ENCODE peak calls at places on chromosomes 6 and 20, in eight cellular contexts. N is thoracic aorta; X is aorta; V is DMS53; B is activated CD4-positive, CD25-positive, alpha-beta regulatory T cell; L is SJSA1; J is natural killer cell treated with Interleukin-12 subunit alpha and Interleukin-12 subunit beta and Interleukin-15 and Interleukin-18, amount 100 ng/mL, for 72 hours; M is non-pigmented ciliary epithelial cell. T is an unnamed sample.

GRCh38 chr6:74785236-74785635 is 420.6 kb downstream of the COL12A1 start:
- DNase-seq in N (no peak), X (no peak), V (no peak), B (no peak), L (no peak), J (no peak), M (no peak), T (peak)

GRCh38 chr6:157867155-157867559 is 44.1 kb downstream of the SNX9 start:
- DNase-seq in N (no peak), X (no peak), V (no peak), B (no peak), L (peak), J (no peak), M (no peak), T (peak)

GRCh38 chr6:135227758-135228157 is 46.6 kb downstream of the MYB start:
- DNase-seq in N (no peak), X (no peak), V (no peak), B (no peak), L (no peak), J (no peak), M (no peak), T (no peak)

GRCh38 chr6:148811472-148811871 is 64.6 kb downstream of the UST start:
- DNase-seq in N (no peak), X (no peak), V (no peak), B (no peak), L (no peak), J (no peak), M (no peak), T (no peak)

GRCh38 chr6:128899651-128900050 is 16.7 kb downstream of the LAMA2 start:
- DNase-seq in N (no peak), X (no peak), V (no peak), B (no peak), L (no peak), J (no peak), M (no peak), T (peak)

GRCh38 chr6:121522265-121522664 is 86.8 kb downstream of the GJA1 start:
- DNase-seq in N (peak), X (no peak), V (no peak), B (no peak), L (peak), J (no peak), M (peak), T (peak)

GRCh38 chr6:25193147-25193864 is 85.9 kb upstream of the CARMIL1 start:
- DNase-seq in N (no peak), X (no peak), V (no peak), B (no peak), L (peak), J (no peak), M (peak), T (peak)

GRCh38 chr20:35600176-35600995 is 15.2 kb upstream of the SPAG4 start:
- DNase-seq in N (no peak), X (peak), V (no peak), B (no peak), L (no peak), J (no peak), M (no peak), T (no peak)

GRCh38 chr6:2162089-2162465 is 83.3 kb downstream of the GMDS start:
- DNase-seq in N (no peak), X (no peak), V (no peak), B (no peak), L (no peak), J (no peak), M (no peak), T (peak)

GRCh38 chr20:19909696-19910095 is 107.5 kb upstream of the NAA20 start:
- DNase-seq in N (no peak), X (peak), V (no peak), B (no peak), L (no peak), J (no peak), M (no peak), T (no peak)

GRCh38 chr20:48742233-48742632 is 85.6 kb downstream of the PREX1 start:
- DNase-seq in N (no peak), X (no peak), V (no peak), B (no peak), L (no peak), J (no peak), M (no peak), T (no peak)

GRCh38 chr20:539848-540247 is 3.7 kb downstream of the CSNK2A1 start:
- DNase-seq in N (no peak), X (no peak), V (peak), B (no peak), L (peak), J (no peak), M (peak), T (peak)

GRCh38 chr6:125844989-125845388 is 54.2 kb downstream of the NCOA7 start:
- DNase-seq in N (no peak), X (no peak), V (no peak), B (no peak), L (no peak), J (no peak), M (no peak), T (no peak)

GRCh38 chr20:57996936-57997629 is 231.4 kb downstream of the ANKRD60 start:
- DNase-seq in N (no peak), X (no peak), V (no peak), B (no peak), L (peak), J (no peak), M (no peak), T (peak)

GRCh38 chr20:24773751-24774201 is 175.3 kb upstream of the CST7 start:
- DNase-seq in N (no peak), X (peak), V (peak), B (no peak), L (peak), J (no peak), M (peak), T (peak)

GRCh38 chr20:50425076-50425475 is 85.1 kb upstream of the PTPN1 start:
- DNase-seq in N (no peak), X (no peak), V (peak), B (no peak), L (no peak), J (no peak), M (no peak), T (peak)

GRCh38 chr20:21496452-21496851 is 17.4 kb downstream of the NKX2-2 start:
- DNase-seq in N (no peak), X (no peak), V (no peak), B (no peak), L (no peak), J (no peak), M (no peak), T (no peak)

GRCh38 chr20:35467339-35468224 is 12.2 kb downstream of the CEP250 start:
- DNase-seq in N (no peak), X (no peak), V (no peak), B (no peak), L (no peak), J (no peak), M (no peak), T (peak)

GRCh38 chr20:37375227-37375626 is 29.3 kb downstream of the SRC start:
- DNase-seq in N (no peak), X (no peak), V (no peak), B (no peak), L (no peak), J (no peak), M (no peak), T (no peak)

GRCh38 chr6:84762941-84763396 is 1.4 kb downstream of the TBX18 start:
- DNase-seq in N (no peak), X (peak), V (peak), B (no peak), L (no peak), J (no peak), M (no peak), T (no peak)

GRCh38 chr6:106910999-106911949 is 63.3 kb downstream of the CD24 start:
- DNase-seq in N (no peak), X (no peak), V (peak), B (no peak), L (peak), J (no peak), M (no peak), T (no peak)

GRCh38 chr6:167044696-167045095 is 45.5 kb downstream of the CEP43 start:
- DNase-seq in N (no peak), X (no peak), V (peak), B (no peak), L (no peak), J (no peak), M (no peak), T (no peak)

GRCh38 chr20:63709149-63709527 is 1.3 kb downstream of the ZGPAT start:
- DNase-seq in N (no peak), X (no peak), V (no peak), B (no peak), L (no peak), J (peak), M (no peak), T (no peak)

GRCh38 chr6:41723178-41723935 is 12.1 kb downstream of the TFEB start:
- DNase-seq in N (peak), X (peak), V (no peak), B (no peak), L (peak), J (peak), M (peak), T (peak)

GRCh38 chr20:420721-421574 is 12.8 kb downstream of the RBCK1 start:
- DNase-seq in N (no peak), X (no peak), V (peak), B (no peak), L (no peak), J (no peak), M (no peak), T (no peak)

GRCh38 chr6:73870907-73871306 is 174.9 kb downstream of the CD109 start:
- DNase-seq in N (no peak), X (no peak), V (peak), B (no peak), L (no peak), J (no peak), M (no peak), T (no peak)

GRCh38 chr6:121666809-121667208 is 231.4 kb downstream of the GJA1 start:
- DNase-seq in N (no peak), X (no peak), V (peak), B (no peak), L (peak), J (no peak), M (peak), T (peak)

GRCh38 chr6:107843400-107843799 is 19.3 kb upstream of the SCML4 start:
- DNase-seq in N (no peak), X (no peak), V (no peak), B (no peak), L (no peak), J (no peak), M (no peak), T (no peak)

GRCh38 chr6:37624121-37624520 is 73.6 kb downstream of the MDGA1 start:
- DNase-seq in N (no peak), X (no peak), V (peak), B (no peak), L (no peak), J (no peak), M (no peak), T (peak)

T was measured in M059J.